ENCODE peak calls at places on chromosomes 6 and 20, in ten cellular contexts. E, D, W, B, I, R, P, G, X and K are unnamed samples.

GRCh38 chr20:13995841-13996240 is 525 bp downstream of the MACROD2 start:
- DNase-seq in E (peak; percentile 74), D (peak; percentile 92), W (peak; percentile 74), B (no peak), I (no peak), R (peak; percentile 3), P (no peak), G (no peak), X (no peak), K (peak; percentile 65)

GRCh38 chr20:4633780-4634179 is 87.9 kb upstream of the PRND start:
- DNase-seq in E (no peak), D (no peak), W (no peak), B (no peak), I (peak; percentile 91), R (no peak), P (no peak), G (no peak), X (no peak), K (no peak)

GRCh38 chr20:24691901-24692351 is 222.5 kb downstream of the SYNDIG1 start:
- DNase-seq in E (no peak), D (no peak), W (no peak), B (peak; percentile 57), I (no peak), R (no peak), P (no peak), G (no peak), X (no peak), K (peak; percentile 6)

GRCh38 chr6:54916858-54917257 is 70.3 kb downstream of the FAM83B start:
- DNase-seq in E (no peak), D (no peak), W (no peak), B (no peak), I (no peak), R (no peak), P (no peak), G (no peak), X (no peak), K (no peak)

GRCh38 chr6:56293756-56294155 is 46.4 kb upstream of the COL21A1 start:
- DNase-seq in E (no peak), D (no peak), W (no peak), B (no peak), I (no peak), R (no peak), P (no peak), G (no peak), X (no peak), K (peak; percentile 36)

GRCh38 chr6:12012231-12012565 is at the start of gene HIVEP1:
- DNase-seq in E (peak; percentile 63), D (peak; percentile 92), W (peak; percentile 79), B (no peak), I (peak; percentile 36), R (no peak), P (no peak), G (no peak), X (no peak), K (no peak)

GRCh38 chr6:118893095-118893881 is 664 bp upstream of the ASF1A start:
- DNase-seq in E (no peak), D (no peak), W (no peak), B (no peak), I (peak; percentile 79), R (peak; percentile 23), P (peak; percentile 31), G (peak; percentile 49), X (no peak), K (peak; percentile 30)

GRCh38 chr20:22821081-22821480 is 214.0 kb upstream of the SSTR4 start:
- DNase-seq in E (no peak), D (no peak), W (no peak), B (no peak), I (peak; percentile 15), R (no peak), P (no peak), G (no peak), X (no peak), K (no peak)

GRCh38 chr6:139698526-139699182 is 324.2 kb upstream of the CITED2 start:
- DNase-seq in E (no peak), D (no peak), W (no peak), B (no peak), I (peak; percentile 68), R (no peak), P (peak; percentile 46), G (no peak), X (no peak), K (no peak)

GRCh38 chr6:81023007-81023582 is 729.4 kb downstream of the TENT5A start:
- DNase-seq in E (no peak), D (no peak), W (peak; percentile 62), B (no peak), I (no peak), R (no peak), P (no peak), G (no peak), X (no peak), K (no peak)

GRCh38 chr6:131923356-131923755 is 27.8 kb downstream of the CCN2 start:
- DNase-seq in E (peak; percentile 62), D (no peak), W (peak; percentile 85), B (no peak), I (peak; percentile 79), R (peak; percentile 32), P (no peak), G (peak; percentile 80), X (no peak), K (peak; percentile 86)

GRCh38 chr20:21360686-21361085 is 36.6 kb downstream of the NKX2-4 start:
- DNase-seq in E (no peak), D (no peak), W (no peak), B (no peak), I (peak; percentile 24), R (no peak), P (no peak), G (no peak), X (no peak), K (no peak)

GRCh38 chr6:40387127-40387870 is 199.9 kb downstream of the LRFN2 start:
- DNase-seq in E (no peak), D (no peak), W (no peak), B (peak; percentile 21), I (no peak), R (no peak), P (no peak), G (no peak), X (no peak), K (no peak)

GRCh38 chr20:51810155-51811039 is 8.1 kb upstream of the SALL4 start:
- DNase-seq in E (no peak), D (no peak), W (peak; percentile 60), B (no peak), I (no peak), R (no peak), P (no peak), G (peak; percentile 48), X (no peak), K (no peak)

DNA sequence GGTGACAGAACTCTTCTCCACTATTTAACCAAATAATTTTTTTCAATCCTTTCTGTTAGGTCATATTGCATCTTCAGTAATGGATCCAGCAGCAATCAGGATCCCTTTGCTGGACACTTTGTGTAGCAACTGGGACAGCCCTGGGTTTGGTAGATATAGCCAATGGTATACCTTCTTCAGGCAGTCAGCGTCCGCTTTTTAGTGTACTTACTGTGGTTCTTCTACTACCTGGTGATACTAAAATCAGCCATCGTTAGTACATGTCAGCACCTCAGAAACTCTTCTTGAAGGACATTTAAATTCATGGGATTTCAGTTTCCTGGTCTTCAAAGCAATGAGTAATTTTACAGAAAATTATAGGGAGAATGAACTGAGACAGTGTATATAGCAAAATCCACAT is 93.5 kb downstream of the ADGRG6 start:
- DNase-seq in E (no peak), D (no peak), W (no peak), B (no peak), I (no peak), R (no peak), P (no peak), G (no peak), X (no peak), K (no peak)
- H3K27ac ChIP-seq in E (no peak overlapping the region), D (no peak overlapping the region), W (no peak overlapping the region), B (no peak overlapping the region), I (no peak overlapping the region), R (no peak overlapping the region), P (no peak overlapping the region), G (no peak overlapping the region), X (no peak overlapping the region), K (no peak overlapping the region)

DNA sequence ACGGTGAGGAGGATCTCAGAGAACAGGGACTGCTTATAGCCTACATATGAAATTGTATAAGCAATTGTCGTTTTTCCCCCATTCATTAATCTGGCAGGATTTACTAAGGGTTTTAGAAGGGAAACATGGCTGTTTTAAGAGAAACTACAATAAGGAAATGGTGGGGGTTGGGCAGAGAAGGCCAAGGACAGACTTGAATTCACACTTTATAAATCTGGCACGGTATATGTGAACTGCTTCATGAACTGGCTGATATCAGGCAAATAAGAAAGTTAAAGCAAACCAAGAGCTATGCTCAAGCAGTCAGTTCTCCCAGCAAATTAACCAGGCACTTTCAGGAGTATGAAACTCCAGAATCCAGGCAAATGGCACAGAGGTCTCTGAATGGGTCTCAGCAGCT is 260.7 kb upstream of the MARCKS start:
- DNase-seq in E (no peak), D (no peak), W (no peak), B (no peak), I (peak; percentile 12), R (no peak), P (no peak), G (no peak), X (no peak), K (no peak)
- H3K27me3 ChIP-seq in E (no peaks in the 10 kb centered on the region), D (no peaks in the 10 kb centered on the region), W (no peaks in the 10 kb centered on the region), B (no peaks in the 10 kb centered on the region), I (no peaks in the 10 kb centered on the region), R (no peaks in the 10 kb centered on the region), P (no peaks in the 10 kb centered on the region), G (no peaks in the 10 kb centered on the region), X (no peaks in the 10 kb centered on the region), K (no peaks in the 10 kb centered on the region)

GRCh38 chr20:62376112-62377063 is 9.3 kb upstream of the LAMA5 start:
- DNase-seq in E (peak; percentile 77), D (peak; percentile 87), W (peak; percentile 96), B (no peak), I (peak; percentile 88), R (peak; percentile 52), P (no peak), G (peak; percentile 92), X (no peak), K (peak; percentile 79)
- H3K4me1 ChIP-seq in E (peaks cover 10% of the 10 kb centered on the region), D (peaks cover 57% of the 10 kb centered on the region), W (peaks cover 13% of the 10 kb centered on the region), B (peaks cover 82% of the 10 kb centered on the region), I (peaks cover 24% of the 10 kb centered on the region), R (peaks cover 6% of the 10 kb centered on the region), P (peaks cover 66% of the 10 kb centered on the region), G (peaks cover 60% of the 10 kb centered on the region), X (peaks cover 59% of the 10 kb centered on the region), K (peaks cover 63% of the 10 kb centered on the region)

DNA sequence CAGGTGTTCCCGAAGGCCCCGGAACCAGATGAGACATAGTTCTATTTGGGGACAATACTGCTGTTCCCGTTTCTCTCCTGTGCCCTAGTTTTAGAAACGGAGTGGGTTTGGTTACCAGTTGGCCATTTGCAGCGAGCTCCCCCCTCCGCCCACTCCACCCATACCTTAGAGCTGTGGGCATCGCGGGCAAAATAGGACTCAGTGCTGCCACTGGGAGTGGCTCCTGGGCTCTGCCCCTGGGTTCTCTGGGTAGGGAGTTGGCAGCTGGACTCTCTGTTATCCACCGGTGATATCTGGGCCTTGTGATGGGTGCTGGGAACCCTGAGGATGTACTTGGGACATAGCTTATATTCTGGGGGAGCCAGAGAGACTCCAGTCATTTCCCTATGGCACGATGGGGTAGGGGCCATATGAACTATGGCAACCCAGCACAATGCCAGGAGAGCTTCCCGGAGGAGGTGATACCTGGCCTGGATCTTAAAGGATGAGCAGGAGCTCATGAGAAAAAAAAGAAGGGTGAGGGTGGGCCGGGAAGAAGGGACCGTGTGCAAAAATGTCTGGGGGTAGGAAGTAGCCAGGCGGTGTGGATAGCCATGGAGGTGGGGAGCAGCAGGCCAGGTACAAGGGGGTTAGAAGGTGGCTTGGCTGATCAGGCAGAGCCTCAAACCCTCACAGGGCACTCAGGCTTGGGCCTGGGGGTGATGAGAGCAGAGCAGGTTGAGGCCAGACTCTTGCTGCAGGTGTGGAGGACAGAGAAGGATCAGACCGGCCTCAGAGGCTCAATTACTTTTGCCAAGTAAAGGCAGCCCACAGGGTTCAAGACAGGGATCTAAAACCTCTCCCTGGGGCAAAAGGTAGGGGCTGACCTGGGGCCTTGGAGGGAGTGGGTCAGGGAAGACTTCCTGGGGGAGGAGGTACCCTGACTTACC is 9.6 kb downstream of the SRC start:
- DNase-seq in E (no peak), D (no peak), W (no peak), B (no peak), I (no peak), R (no peak), P (no peak), G (no peak), X (no peak), K (no peak)
- H3K27ac ChIP-seq in E (no peak overlapping the region), D (no peak overlapping the region), W (no peak overlapping the region), B (peak overlapping the region; percentile 45), I (no peak overlapping the region), R (no peak overlapping the region), P (peak overlapping the region; percentile 60), G (no peak overlapping the region), X (peak overlapping the region; percentile 62), K (no peak overlapping the region)